ENCODE peak calls at places on chromosomes 13 and 19, in ten cellular contexts. U is aorta; X is IMR-90; M is psoas muscle; N is fibroblast of lung; B is CD4-positive, alpha-beta T cell; C is A549; O is uterus; D is GM23248; P is tibial artery. Y is an unnamed sample.

GRCh38 chr19:3670796-3671679 is 29.2 kb downstream of the PIP5K1C start:
- DNase-seq in C (no peak), D (peak; percentile 85), U (peak; percentile 96), B (no peak), X (peak; percentile 56), P (peak; percentile 89), N (peak; percentile 88), M (peak; percentile 85), O (peak; percentile 91), Y (no peak)

GRCh38 chr19:13010038-13010991 is 15.0 kb downstream of the NFIX start:
- DNase-seq in D (peak; percentile 4), P (peak; percentile 83), X (no peak), B (no peak), N (no peak), U (peak; percentile 91), M (peak; percentile 80), O (peak; percentile 72), C (no peak), Y (no peak)

GRCh38 chr19:4636761-4637160 is 2.6 kb upstream of the TNFAIP8L1 start:
- DNase-seq in X (no peak), O (no peak), B (no peak), C (no peak), D (no peak), N (no peak), P (no peak), M (no peak), U (no peak), Y (no peak)

GRCh38 chr13:112910016-112910415 is 59.0 kb upstream of the MCF2L start:
- DNase-seq in X (no peak), P (no peak), N (no peak), M (no peak), B (no peak), O (no peak), C (no peak), U (no peak), D (no peak), Y (no peak)

GRCh38 chr13:26759907-26760834 is at the start of gene GPR12:
- DNase-seq in B (no peak), U (peak; percentile 70), N (peak; percentile 11), D (peak; percentile 36), P (no peak), X (no peak), C (no peak), O (no peak), M (no peak), Y (no peak)

GRCh38 chr13:23867027-23867491 is 22.1 kb downstream of the MIPEP start:
- DNase-seq in N (peak; percentile 59), D (peak; percentile 78), U (no peak), C (peak; percentile 17), M (no peak), B (no peak), O (no peak), X (peak; percentile 85), P (no peak), Y (no peak)

GRCh38 chr19:46659151-46660007 is 1.6 kb downstream of the DACT3 start:
- DNase-seq in B (no peak), M (peak; percentile 58), X (no peak), D (peak; percentile 53), U (peak; percentile 88), C (peak; percentile 54), P (peak; percentile 48), N (no peak), O (peak; percentile 64), Y (no peak)

GRCh38 chr13:43664700-43665191 is 122.0 kb downstream of the ENOX1 start:
- DNase-seq in B (no peak), U (no peak), P (no peak), O (peak; percentile 27), M (no peak), D (peak; percentile 75), N (peak; percentile 79), X (peak; percentile 74), C (peak; percentile 4), Y (no peak)

GRCh38 chr19:34644991-34645461 is 31.9 kb downstream of the SCGB2B2 start:
- DNase-seq in O (no peak), D (no peak), B (no peak), C (no peak), P (no peak), N (no peak), U (peak; percentile 44), X (no peak), M (no peak), Y (no peak)

GRCh38 chr19:38729653-38730469 is 14.4 kb downstream of the CAPN12 start:
- DNase-seq in M (peak; percentile 86), B (peak; percentile 71), O (peak; percentile 63), N (peak; percentile 55), U (peak; percentile 92), P (no peak), D (peak; percentile 65), X (peak; percentile 44), C (peak; percentile 89), Y (peak; percentile 70)

GRCh38 chr19:47110521-47111080 is 3.0 kb downstream of the ZC3H4 start:
- DNase-seq in D (peak; percentile 25), O (no peak), U (no peak), M (peak; percentile 50), N (no peak), P (no peak), C (no peak), X (no peak), B (peak; percentile 61), Y (peak; percentile 32)

GRCh38 chr13:58085819-58086218 is 454.3 kb downstream of the PCDH17 start:
- DNase-seq in N (no peak), B (no peak), O (no peak), P (no peak), M (no peak), X (no peak), U (no peak), C (no peak), D (no peak), Y (no peak)

GRCh38 chr19:42140125-42140754 is 8.0 kb upstream of the POU2F2 start:
- DNase-seq in D (peak; percentile 86), P (peak; percentile 39), C (peak; percentile 53), U (peak; percentile 80), O (no peak), B (no peak), X (peak; percentile 72), N (peak; percentile 71), M (peak; percentile 68), Y (no peak)

GRCh38 chr13:89959074-89959473 is 1388.4 kb upstream of the MIR17HG start:
- DNase-seq in X (no peak), C (no peak), M (no peak), N (no peak), O (no peak), P (no peak), D (no peak), B (no peak), U (no peak), Y (no peak)

GRCh38 chr13:98912846-98913245 is 65.0 kb downstream of the DOCK9 start:
- DNase-seq in P (no peak), M (no peak), C (no peak), D (no peak), O (no peak), U (no peak), N (no peak), X (no peak), B (no peak), Y (no peak)

GRCh38 chr19:6802336-6803035 is 30.0 kb downstream of the VAV1 start:
- DNase-seq in B (peak; percentile 55), M (peak; percentile 50), U (peak; percentile 74), P (peak; percentile 52), O (no peak), X (no peak), C (peak; percentile 79), D (no peak), N (no peak), Y (peak; percentile 20)
- H3K9me3 ChIP-seq in B (no peaks in the 10 kb centered on the region), M (no peaks in the 10 kb centered on the region), U (peaks cover 2% of the 10 kb centered on the region), P (no peaks in the 10 kb centered on the region), O (no peaks in the 10 kb centered on the region), X (peaks cover 3% of the 10 kb centered on the region), C (no peaks in the 10 kb centered on the region), D (no peaks in the 10 kb centered on the region), N (no peaks in the 10 kb centered on the region), Y (no peaks in the 10 kb centered on the region)

DNA sequence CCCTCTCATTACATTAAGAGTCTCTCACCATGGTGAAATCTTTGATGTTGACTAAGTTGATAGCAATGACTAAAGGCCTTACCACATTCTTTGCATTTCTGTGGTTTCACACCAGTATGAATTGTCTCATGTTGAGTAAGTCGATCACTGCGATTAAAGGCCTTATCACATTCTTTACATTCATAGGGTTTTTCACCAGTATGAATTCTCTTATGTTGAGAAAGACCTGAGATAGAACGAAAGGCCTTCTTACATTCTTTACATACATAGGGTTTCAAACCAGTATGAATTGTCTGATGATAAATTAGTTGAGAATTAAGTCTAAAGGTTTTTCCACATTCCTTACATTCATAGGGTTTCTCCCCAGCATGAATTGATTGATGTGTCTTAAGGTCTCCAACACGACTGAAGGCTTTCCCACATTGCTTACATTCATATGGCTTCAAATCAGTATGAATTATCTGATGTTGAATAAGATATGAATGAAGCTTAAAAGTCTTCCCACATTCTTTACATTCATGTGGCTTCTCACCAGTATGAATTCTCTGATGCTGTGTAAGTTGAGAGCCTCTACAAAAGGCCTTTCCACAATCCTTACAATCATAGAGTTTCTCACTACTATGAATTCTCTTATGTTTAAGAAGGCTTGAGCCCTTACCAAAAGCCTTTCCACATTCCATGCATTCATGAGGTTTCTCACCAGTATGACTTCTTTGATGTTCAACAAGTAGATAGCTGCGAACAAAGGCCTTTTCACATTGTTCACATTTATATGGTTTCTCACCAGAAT is 45.6 kb downstream of the ZNF283 start:
- DNase-seq in D (no peak), M (no peak), B (no peak), U (no peak), O (no peak), N (peak; percentile 3), C (peak; percentile 18), X (no peak), P (no peak), Y (no peak)
- H3K9me3 ChIP-seq in D (peaks cover 39% of the 10 kb centered on the region), M (peaks cover 94% of the 10 kb centered on the region), B (peaks cover 91% of the 10 kb centered on the region), U (peaks cover 7% of the 10 kb centered on the region), O (peaks cover 58% of the 10 kb centered on the region), N (no peaks in the 10 kb centered on the region), C (peaks cover 91% of the 10 kb centered on the region), X (peaks cover 39% of the 10 kb centered on the region), P (peaks cover 99% of the 10 kb centered on the region), Y (peaks cover 33% of the 10 kb centered on the region)

DNA sequence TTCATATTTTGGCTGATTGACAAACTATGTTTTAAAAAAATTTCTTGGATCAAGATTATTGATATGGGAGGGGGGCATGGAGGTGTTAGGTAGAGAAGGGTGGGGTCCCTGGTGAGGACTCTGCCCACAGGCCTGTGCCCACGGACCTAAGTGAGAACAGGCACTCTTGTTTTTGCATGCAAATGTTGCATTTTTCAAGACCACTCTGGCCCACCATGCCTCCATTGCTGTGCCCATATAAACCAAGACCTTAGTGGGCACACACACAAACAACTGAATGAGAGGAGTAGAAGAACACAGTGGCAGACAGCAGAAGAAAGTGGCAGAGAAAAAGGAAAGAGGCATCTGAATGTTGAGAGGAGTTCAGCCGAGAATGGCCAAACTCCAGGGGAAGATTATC is 69.6 kb upstream of the ZNF98 start:
- DNase-seq in U (no peak), X (no peak), M (no peak), P (no peak), C (no peak), O (no peak), D (no peak), N (no peak), B (no peak), Y (no peak)
- H3K9me3 ChIP-seq in U (peaks cover 41% of the 10 kb centered on the region), X (peaks cover 25% of the 10 kb centered on the region), M (peaks cover 5% of the 10 kb centered on the region), P (peaks cover 21% of the 10 kb centered on the region), C (peaks cover 65% of the 10 kb centered on the region), O (peaks cover 5% of the 10 kb centered on the region), D (peaks cover 4% of the 10 kb centered on the region), N (no peaks in the 10 kb centered on the region), B (peaks cover 51% of the 10 kb centered on the region), Y (peaks cover 2% of the 10 kb centered on the region)

DNA sequence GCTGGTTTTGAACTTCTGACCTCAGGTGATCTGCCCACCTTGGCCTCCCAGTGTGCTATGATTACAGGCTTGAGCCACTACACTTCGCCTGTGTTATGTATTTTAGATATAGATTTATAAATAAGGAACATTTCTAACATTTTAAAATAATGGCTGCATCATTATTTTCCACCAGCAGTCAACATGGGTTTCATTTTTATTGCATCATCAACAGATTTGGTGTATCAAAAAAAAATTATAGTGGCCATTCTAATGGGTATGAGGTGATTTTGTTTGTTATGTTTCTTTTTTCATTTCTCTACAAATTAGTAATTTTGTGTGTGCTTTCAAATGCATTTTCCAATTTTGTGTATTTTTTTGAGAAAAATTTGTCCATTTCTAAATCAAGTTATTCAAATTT is 16.2 kb upstream of the ZNF93 start:
- DNase-seq in B (no peak), N (no peak), C (no peak), X (no peak), M (no peak), D (no peak), O (no peak), P (no peak), U (no peak), Y (no peak)
- H3K9me3 ChIP-seq in B (peaks cover 19% of the 10 kb centered on the region), N (no peaks in the 10 kb centered on the region), C (peaks cover 3% of the 10 kb centered on the region), X (peaks cover 38% of the 10 kb centered on the region), M (peaks cover 46% of the 10 kb centered on the region), D (no peaks in the 10 kb centered on the region), O (no peaks in the 10 kb centered on the region), P (peaks cover 11% of the 10 kb centered on the region), U (peaks cover 10% of the 10 kb centered on the region), Y (peaks cover 3% of the 10 kb centered on the region)

Y was measured in T-helper 17 cell.